ENCODE peak calls at places on chromosomes 2 and 18, in seven cellular contexts. V is fibroblast of lung, M is lower leg skin, X is neural progenitor cell, Q is fibroblast of the aortic adventitia, I is AG10803, E is left lung. W is an unnamed sample.

GRCh38 chr18:12838178-12838634 is 45.8 kb downstream of the PTPN2 start:
- DNase-seq in V (peak; percentile 88), E (no peak), M (no peak), I (peak; percentile 96), X (no peak), Q (peak; percentile 92), W (no peak)

GRCh38 chr2:215884741-215885140 is 128.6 kb downstream of the MREG start:
- DNase-seq in V (peak; percentile 64), E (no peak), I (peak; percentile 72), Q (peak; percentile 87), M (no peak), X (no peak), W (no peak)

GRCh38 chr2:52518673-52519072 is 1248.9 kb upstream of the CHAC2 start:
- DNase-seq in M (no peak), X (no peak), Q (no peak), V (no peak), E (no peak), I (no peak), W (no peak)

GRCh38 chr2:201881382-201881720 is 75.0 kb downstream of the CDK15 start:
- DNase-seq in M (no peak), I (peak; percentile 68), E (no peak), Q (peak; percentile 69), V (no peak), X (no peak), W (no peak)

GRCh38 chr18:13615432-13615861 is 110.9 kb downstream of the FAM210A start:
- DNase-seq in Q (no peak), E (no peak), V (no peak), I (peak; percentile 11), M (no peak), X (no peak), W (no peak)

GRCh38 chr2:233448565-233448964 is 94.3 kb downstream of the DGKD start:
- DNase-seq in E (no peak), M (no peak), Q (no peak), I (no peak), X (no peak), V (peak; percentile 2), W (no peak)

GRCh38 chr2:214575030-214575949 is 164.4 kb downstream of the VWC2L start:
- DNase-seq in E (no peak), X (no peak), M (no peak), V (no peak), I (no peak), Q (no peak), W (no peak)

GRCh38 chr2:23940976-23941605 is 828 bp downstream of the UBXN2A start:
- DNase-seq in Q (peak; percentile 68), X (no peak), I (no peak), E (no peak), M (no peak), V (peak; percentile 54), W (no peak)

GRCh38 chr2:69514836-69515235 is 77.6 kb upstream of the NFU1 start:
- DNase-seq in M (no peak), V (peak; percentile 54), I (peak; percentile 6), X (no peak), E (no peak), Q (peak; percentile 30), W (no peak)

GRCh38 chr18:26710460-26711096 is 154.9 kb downstream of the AQP4 start:
- DNase-seq in M (no peak), V (no peak), Q (no peak), E (no peak), X (no peak), I (no peak), W (no peak)

GRCh38 chr2:33395660-33396249 is 80.7 kb upstream of the RASGRP3 start:
- DNase-seq in I (peak; percentile 69), E (no peak), V (peak; percentile 66), M (peak; percentile 31), Q (peak; percentile 83), X (peak; percentile 23), W (no peak)

GRCh38 chr2:163644238-163644637 is 91.6 kb downstream of the FIGN start:
- DNase-seq in X (no peak), I (no peak), M (no peak), V (no peak), E (no peak), Q (no peak), W (no peak)

GRCh38 chr2:102301867-102302362 is 9.4 kb upstream of the IL1RL1 start:
- DNase-seq in M (peak; percentile 28), X (peak; percentile 80), Q (peak; percentile 46), V (peak; percentile 45), I (no peak), E (no peak), W (no peak)

DNA sequence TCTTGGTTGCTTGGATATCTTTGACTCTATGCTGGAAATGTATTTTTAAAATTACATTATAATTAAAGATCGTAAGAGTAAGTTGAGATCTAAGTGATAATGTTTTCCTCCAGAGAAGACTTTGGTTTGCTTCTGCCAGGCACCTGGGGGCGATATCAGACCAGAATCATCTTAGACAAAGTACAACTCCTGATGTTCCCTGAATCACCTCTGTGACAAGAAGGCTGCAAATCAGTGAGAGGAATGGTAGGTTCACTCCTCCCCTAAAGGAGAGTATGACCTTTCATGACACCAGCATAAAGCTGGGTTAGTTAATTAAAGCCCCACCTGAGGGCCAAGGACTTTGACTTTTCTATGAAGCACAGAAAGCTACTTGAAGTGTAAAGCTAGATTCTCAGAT is 114.4 kb upstream of the DTNA start:
- DNase-seq in E (no peak), I (peak; percentile 22), X (peak; percentile 40), V (peak; percentile 61), Q (peak; percentile 53), M (no peak), W (no peak)
- TF ChIP-seq CTCF in E (no peak), I (peak; percentile 51), X (peak; percentile 54), V (peak; percentile 50), Q (peak; percentile 51), M (no peak), W (no peak)

GRCh38 chr18:65568866-65569265 is 181.9 kb upstream of the CDH7 start:
- DNase-seq in V (no peak), I (no peak), X (no peak), M (no peak), Q (no peak), E (no peak), W (no peak)

DNA sequence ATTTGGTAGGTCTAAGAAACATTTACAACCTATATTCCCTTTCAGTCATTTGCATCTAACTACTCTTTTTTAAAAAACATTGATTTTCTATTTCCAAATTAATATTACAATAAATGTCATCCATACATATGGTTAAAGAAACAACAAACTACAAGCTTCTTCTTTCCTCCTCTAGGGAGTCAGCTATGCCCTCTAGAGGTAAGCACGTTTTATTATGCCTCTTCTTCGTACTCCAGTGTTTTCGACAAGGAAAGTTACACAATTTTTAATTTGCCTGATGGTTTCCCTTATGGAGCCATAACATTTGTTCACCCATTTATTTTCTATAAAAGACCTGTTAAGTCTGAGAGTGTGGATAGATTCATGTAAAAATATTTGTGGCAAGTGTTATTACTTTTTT is 183.4 kb upstream of the CDH7 start:
- DNase-seq in Q (no peak), I (no peak), V (no peak), M (no peak), E (no peak), X (peak; percentile 23), W (no peak)
- TF ChIP-seq CTCF in Q (no peak), I (no peak), V (no peak), M (no peak), E (no peak), X (peak; percentile 65), W (no peak)

DNA sequence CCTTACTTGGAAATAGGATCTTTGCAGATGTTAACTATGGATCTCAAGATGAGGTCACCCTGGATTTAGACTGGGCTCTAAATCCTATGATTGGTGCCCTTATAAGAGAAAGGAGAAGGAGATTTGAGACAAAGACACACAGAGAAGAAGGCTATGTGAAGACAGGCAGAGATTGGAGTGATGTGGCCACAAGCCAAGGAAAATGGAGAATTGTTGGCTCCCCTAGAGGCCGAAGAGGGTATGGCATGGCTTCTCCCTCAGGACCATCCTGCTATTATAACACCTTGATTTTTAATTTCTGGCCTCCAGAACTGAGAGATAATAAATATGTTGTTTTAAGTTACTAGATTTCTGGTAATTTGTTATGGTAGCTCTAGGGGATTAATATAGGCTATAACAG is 7.6 kb downstream of the CYBRD1 start:
- DNase-seq in I (no peak), E (no peak), X (no peak), Q (no peak), V (no peak), M (no peak), W (no peak)
- TF ChIP-seq CTCF in I (peak; percentile 54), E (peak; percentile 59), X (peak; percentile 50), Q (peak; percentile 79), V (peak; percentile 47), M (no peak), W (no peak)

GRCh38 chr2:38601463-38602135 is 1.1 kb downstream of the HNRNPLL start:
- DNase-seq in V (peak; percentile 53), M (peak; percentile 22), X (peak; percentile 56), I (peak; percentile 30), Q (peak; percentile 57), E (no peak), W (no peak)

GRCh38 chr2:38602136-38602731 is 494 bp downstream of the HNRNPLL start:
- DNase-seq in V (no peak), E (peak; percentile 90), Q (no peak), X (peak; percentile 69), I (peak; percentile 11), M (peak; percentile 26), W (peak; percentile 46)

GRCh38 chr2:38603402-38604265 is 906 bp upstream of the HNRNPLL start:
- DNase-seq in X (peak; percentile 92), E (peak; percentile 95), M (peak; percentile 65), Q (peak; percentile 76), V (peak; percentile 82), I (peak; percentile 75), W (peak; percentile 48)

GRCh38 chr2:38601061-38601460 is 1.7 kb downstream of the HNRNPLL start:
- DNase-seq in E (no peak), X (no peak), V (no peak), M (no peak), I (peak; percentile 3), Q (no peak), W (no peak)

GRCh38 chr2:38602732-38603401 is at the start of gene HNRNPLL:
- DNase-seq in X (peak; percentile 99), I (peak; percentile 98), E (peak; percentile 99), M (peak; percentile 96), V (peak; percentile 97), Q (peak; percentile 96), W (peak; percentile 84)
- TF ChIP-seq CTCF in X (peak; percentile 15), I (no peak), E (no peak), M (no peak), V (no peak), Q (no peak), W (no peak)

GRCh38 chr2:98382739-98383138 is 36.5 kb downstream of the CNGA3 start:
- DNase-seq in I (no peak), E (no peak), Q (no peak), X (no peak), V (no peak), M (no peak), W (no peak)
- TF ChIP-seq CTCF in I (no peak), E (no peak), Q (no peak), X (no peak), V (no peak), M (no peak), W (no peak)

DNA sequence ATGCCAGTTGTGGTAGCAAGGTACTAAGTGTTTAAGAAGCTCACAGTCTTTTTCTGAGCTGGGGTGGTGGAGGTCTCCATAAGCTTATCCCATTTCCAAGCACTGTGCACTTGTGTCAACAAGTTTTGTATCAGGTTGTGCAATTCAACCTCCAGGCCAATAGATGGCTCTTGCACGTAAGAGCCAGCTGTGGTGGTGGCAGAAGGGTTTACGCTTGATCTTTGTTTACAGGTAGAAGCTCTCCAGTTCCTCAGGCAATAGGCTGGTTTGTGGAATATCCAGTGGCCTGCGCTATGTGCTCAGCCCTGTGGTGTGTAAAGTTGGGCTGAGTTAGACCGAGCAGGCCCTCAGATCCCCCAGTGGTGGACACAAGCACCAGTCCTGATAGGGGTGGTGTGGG is 89.7 kb upstream of the CNTNAP5 start:
- DNase-seq in I (no peak), M (no peak), Q (no peak), X (no peak), E (no peak), V (no peak), W (no peak)
- TF ChIP-seq CTCF in I (no peak), M (no peak), Q (no peak), X (no peak), E (no peak), V (no peak), W (no peak)